ENCODE peak calls at places on chromosomes 1 and 21, in four cellular contexts. D, Q, X and Z are unnamed samples.

GRCh38 chr1:34164510-34165381 is at the start of gene CSMD2:
- DNase-seq in Q (no peak), X (no peak), D (no peak), Z (no peak)

GRCh38 chr1:244154882-244155531 is 103.9 kb downstream of the ZBTB18 start:
- DNase-seq in Q (no peak), D (peak), X (no peak), Z (no peak)

GRCh38 chr1:62159940-62160348 is 34.7 kb upstream of the L1TD1 start:
- DNase-seq in D (no peak), X (no peak), Q (no peak), Z (no peak)

GRCh38 chr1:58927026-58927721 is 143.3 kb upstream of the JUN start:
- DNase-seq in D (no peak), Q (no peak), X (no peak), Z (no peak)

GRCh38 chr1:114216431-114217173 is 62.9 kb upstream of the SYT6 start:
- DNase-seq in D (no peak), X (no peak), Q (no peak), Z (no peak)

GRCh38 chr1:116755036-116755435 is 806 bp downstream of the CD2 start:
- DNase-seq in D (no peak), X (no peak), Q (no peak), Z (no peak)

GRCh38 chr1:244311784-244312532 is 139.8 kb downstream of the ADSS2 start:
- DNase-seq in Q (no peak), D (no peak), X (no peak), Z (no peak)

GRCh38 chr1:154859786-154860153 is 10.3 kb downstream of the KCNN3 start:
- DNase-seq in Q (no peak), D (no peak), X (no peak), Z (no peak)

GRCh38 chr21:28272272-28272992 is 720.2 kb downstream of the LTN1 start:
- DNase-seq in X (no peak), Q (no peak), D (no peak), Z (no peak)

GRCh38 chr1:114502080-114502479 is 8.9 kb downstream of the TRIM33 start:
- DNase-seq in Q (no peak), X (no peak), D (no peak), Z (no peak)

GRCh38 chr1:7047866-7048265 is 262.6 kb downstream of the CAMTA1 start:
- DNase-seq in X (no peak), D (no peak), Q (no peak), Z (no peak)

GRCh38 chr1:184242507-184242943 is 144.3 kb upstream of the C1orf21 start:
- DNase-seq in X (no peak), Q (no peak), D (no peak), Z (no peak)

GRCh38 chr1:109274533-109275476 is 8.1 kb downstream of the PSRC1 start:
- DNase-seq in D (peak), X (peak), Q (no peak), Z (no peak)

GRCh38 chr1:96872757-96873156 is 151.2 kb downstream of the PTBP2 start:
- DNase-seq in D (no peak), X (no peak), Q (no peak), Z (no peak)

GRCh38 chr1:60870269-60870668 is 212.1 kb upstream of the NFIA start:
- DNase-seq in Q (no peak), D (no peak), X (no peak), Z (no peak)

GRCh38 chr1:26894263-26894662 is 4.2 kb upstream of the GPN2 start:
- DNase-seq in D (no peak), Q (no peak), X (no peak), Z (no peak)

GRCh38 chr1:16026723-16027484 is 5.1 kb downstream of the CLCNKA start:
- DNase-seq in X (peak), D (no peak), Q (no peak), Z (no peak)

GRCh38 chr1:2180297-2181245 is 14.0 kb downstream of the FAAP20 start:
- DNase-seq in X (peak), D (no peak), Q (no peak), Z (no peak)

GRCh38 chr1:39720094-39720999 is 18.3 kb upstream of the PPIE start:
- DNase-seq in X (peak), D (peak), Q (no peak), Z (no peak)

GRCh38 chr1:246142320-246142893 is 364.7 kb downstream of the SMYD3 start:
- DNase-seq in X (peak), Q (no peak), D (no peak), Z (no peak)

GRCh38 chr1:189374816-189375215 is 1102.8 kb downstream of the BRINP3 start:
- DNase-seq in Q (no peak), D (no peak), X (no peak), Z (no peak)

GRCh38 chr1:201895913-201896807 is 7.5 kb downstream of the SHISA4 start:
- DNase-seq in Q (peak), X (peak), D (peak), Z (peak)
- TF ChIP-seq TAF1 in Q (no peak), X (no peak), D (no peak), Z (no peak)

GRCh38 chr1:234607091-234608025 is 2.6 kb downstream of the IRF2BP2 start:
- DNase-seq in D (peak), X (no peak), Q (no peak), Z (no peak)
- TF ChIP-seq POLR2A in D (no peak), X (no peak), Q (peak), Z (peak)

GRCh38 chr1:229209816-229210215 is 61.1 kb upstream of the RAB4A start:
- DNase-seq in D (no peak), Q (no peak), X (no peak), Z (no peak)

GRCh38 chr1:229207916-229208315 is 63.0 kb upstream of the RAB4A start:
- DNase-seq in X (no peak), Q (no peak), D (no peak), Z (no peak)

GRCh38 chr1:229210844-229211243 is 60.1 kb upstream of the RAB4A start:
- DNase-seq in D (no peak), Q (no peak), X (no peak), Z (no peak)

GRCh38 chr1:229208481-229208880 is 62.4 kb upstream of the RAB4A start:
- DNase-seq in D (no peak), X (no peak), Q (no peak), Z (no peak)

GRCh38 chr1:229209386-229209785 is 61.5 kb upstream of the RAB4A start:
- DNase-seq in Q (no peak), D (no peak), X (no peak), Z (no peak)
- TF ChIP-seq TAF1 in Q (no peak), D (no peak), X (no peak), Z (no peak)

GRCh38 chr1:12245733-12246132 is 15.9 kb downstream of the VPS13D start:
- DNase-seq in D (no peak), X (no peak), Q (no peak), Z (no peak)

GRCh38 chr1:12244585-12244984 is 14.8 kb downstream of the VPS13D start:
- DNase-seq in X (no peak), D (no peak), Q (no peak), Z (no peak)

GRCh38 chr1:12245116-12245515 is 15.3 kb downstream of the VPS13D start:
- DNase-seq in D (no peak), X (no peak), Q (no peak), Z (no peak)

GRCh38 chr1:12246584-12246983 is 16.8 kb downstream of the VPS13D start:
- DNase-seq in Q (no peak), X (no peak), D (no peak), Z (no peak)

DNA sequence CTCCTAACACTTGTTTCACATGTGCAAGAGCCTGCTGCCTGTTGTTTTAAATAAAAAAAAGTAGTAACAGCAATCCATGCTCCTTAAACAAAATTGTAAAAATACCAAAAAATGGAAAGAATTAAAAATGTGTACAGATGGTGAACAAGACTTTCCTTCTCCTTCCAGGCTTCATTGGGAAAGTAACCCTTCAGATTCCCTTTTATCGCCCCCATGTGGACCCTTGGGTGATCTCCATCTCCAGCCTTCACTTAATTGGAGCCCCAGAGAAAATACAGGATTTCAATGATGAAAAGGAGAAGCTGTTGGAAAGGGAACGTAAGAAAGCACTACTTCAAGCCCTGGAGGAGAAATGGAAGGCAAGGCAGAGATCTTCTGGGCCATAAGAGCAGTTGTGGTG is 14.2 kb downstream of the VPS13D start:
- DNase-seq in X (peak), D (no peak), Q (no peak), Z (no peak)
- TF ChIP-seq POLR2A in X (no peak), D (no peak), Q (no peak), Z (no peak)

GRCh38 chr1:18232052-18232451 is 124.5 kb downstream of the IGSF21 start:
- DNase-seq in D (no peak), Q (no peak), X (peak), Z (no peak)

GRCh38 chr1:18233176-18233864 is 125.7 kb downstream of the IGSF21 start:
- DNase-seq in Q (no peak), D (no peak), X (no peak), Z (no peak)

GRCh38 chr1:18230840-18231239 is 123.2 kb downstream of the IGSF21 start:
- DNase-seq in Q (no peak), X (no peak), D (no peak), Z (no peak)

GRCh38 chr1:18238190-18238589 is 130.6 kb downstream of the IGSF21 start:
- DNase-seq in D (no peak), X (no peak), Q (no peak), Z (no peak)

DNA sequence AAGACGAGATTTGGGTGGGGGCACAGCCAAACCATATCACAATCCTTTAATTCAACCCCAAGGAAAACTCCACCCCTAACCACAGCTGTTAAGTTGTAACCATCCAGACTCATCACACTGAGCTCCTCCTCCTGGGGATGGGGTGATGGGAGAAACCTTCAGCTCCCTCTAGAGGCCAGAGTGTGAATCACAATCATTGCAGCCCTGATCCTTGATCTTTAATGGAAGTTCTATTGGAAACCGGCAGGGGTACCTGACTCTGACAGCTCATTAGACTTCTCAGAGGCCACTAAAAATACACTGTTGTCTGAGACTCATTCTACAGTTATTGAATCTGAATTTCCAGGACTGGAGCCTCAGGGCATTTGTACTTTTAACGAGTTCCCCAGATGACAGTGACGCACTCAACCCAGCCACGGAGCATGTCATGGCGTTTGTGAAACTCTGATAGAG is 127.2 kb downstream of the IGSF21 start:
- DNase-seq in D (peak), Q (peak), X (peak), Z (peak)
- TF ChIP-seq TAF1 in D (no peak), Q (no peak), X (no peak), Z (no peak)